ENCODE peak calls at places on chromosomes 1 and 21, in four cellular contexts. C is spleen, G is A172, R is left ventricle myocardium inferior. L is an unnamed sample.

GRCh38 chr1:150415800-150416199 is 51.9 kb downstream of the RPRD2 start:
- DNase-seq in C (no peak), G (no peak), R (no peak), L (no peak)

GRCh38 chr1:155307247-155307740 is 1.4 kb upstream of the FDPS start:
- DNase-seq in C (no peak), G (peak; percentile 55), R (no peak), L (no peak)

GRCh38 chr1:1841575-1841991 is 49.3 kb downstream of the GNB1 start:
- DNase-seq in C (no peak), G (no peak), R (no peak), L (no peak)

GRCh38 chr1:25573961-25574360 is 30.6 kb downstream of the LDLRAP1 start:
- DNase-seq in C (no peak), G (no peak), R (no peak), L (no peak)

GRCh38 chr1:227174136-227174535 is 144.2 kb downstream of the CDC42BPA start:
- DNase-seq in C (no peak), G (no peak), R (no peak), L (no peak)

GRCh38 chr1:79082233-79082632 is 75.7 kb upstream of the ADGRL4 start:
- DNase-seq in C (no peak), G (no peak), R (no peak), L (no peak)

GRCh38 chr1:229563701-229564100 is 5.2 kb upstream of the ABCB10 start:
- DNase-seq in C (no peak), G (peak; percentile 25), R (no peak), L (no peak)

GRCh38 chr1:21189906-21190500 is 13.3 kb upstream of the EIF4G3 start:
- DNase-seq in C (no peak), G (no peak), R (no peak), L (no peak)

GRCh38 chr1:243547906-243548305 is 292.1 kb downstream of the SDCCAG8 start:
- DNase-seq in C (no peak), G (no peak), R (no peak), L (no peak)

GRCh38 chr1:203520315-203520714 is 26.4 kb downstream of the OPTC start:
- DNase-seq in C (no peak), G (peak; percentile 62), R (no peak), L (no peak)

GRCh38 chr1:220791959-220792358 is 5.2 kb downstream of the MTARC1 start:
- DNase-seq in C (no peak), G (no peak), R (no peak), L (no peak)

GRCh38 chr1:54328117-54328636 is 78.0 kb downstream of the SSBP3 start:
- DNase-seq in C (no peak), G (no peak), R (no peak), L (no peak)

GRCh38 chr21:15455819-15456462 is 273.8 kb upstream of the USP25 start:
- DNase-seq in C (peak; percentile 62), G (no peak), R (no peak), L (peak; percentile 73)

GRCh38 chr1:112702420-112703261 is 4.3 kb downstream of the RHOC start:
- DNase-seq in C (peak; percentile 67), G (no peak), R (no peak), L (no peak)

GRCh38 chr1:37017737-37018136 is 16.6 kb downstream of the GRIK3 start:
- DNase-seq in C (no peak), G (no peak), R (no peak), L (no peak)

GRCh38 chr1:111598534-111598933 is 21.1 kb upstream of the RAP1A start:
- DNase-seq in C (no peak), G (no peak), R (no peak), L (no peak)

GRCh38 chr1:33306561-33307493 is 14.1 kb downstream of the A3GALT2 start:
- DNase-seq in C (peak; percentile 75), G (no peak), R (no peak), L (no peak)

GRCh38 chr1:15264769-15265168 is 17.7 kb downstream of the FHAD1 start:
- DNase-seq in C (no peak), G (no peak), R (no peak), L (no peak)

GRCh38 chr1:212208978-212209644 is 76.1 kb upstream of the PPP2R5A start:
- DNase-seq in C (no peak), G (no peak), R (no peak), L (no peak)

GRCh38 chr21:46157396-46157986 is 2.1 kb upstream of the FTCD start:
- DNase-seq in C (no peak), G (no peak), R (no peak), L (peak; percentile 35)

GRCh38 chr1:81155131-81155530 is 645.6 kb upstream of the ADGRL2 start:
- DNase-seq in C (no peak), G (no peak), R (no peak), L (no peak)

GRCh38 chr1:176206006-176206960 is 803 bp downstream of the COP1 start:
- DNase-seq in C (peak; percentile 95), G (peak; percentile 40), R (no peak), L (peak; percentile 89)

GRCh38 chr1:218371927-218372672 is 27.0 kb downstream of the TGFB2 start:
- DNase-seq in C (no peak), G (no peak), R (no peak), L (no peak)

GRCh38 chr1:186884266-186884665 is 55.5 kb downstream of the PLA2G4A start:
- DNase-seq in C (no peak), G (no peak), R (no peak), L (no peak)

GRCh38 chr1:208799186-208799585 is 555.0 kb upstream of the PLXNA2 start:
- DNase-seq in C (no peak), G (no peak), R (no peak), L (no peak)

GRCh38 chr1:240598602-240599001 is 13.4 kb downstream of the GREM2 start:
- DNase-seq in C (no peak), G (no peak), R (no peak), L (no peak)

GRCh38 chr1:28190337-28190979 is 14.0 kb upstream of the PTAFR start:
- DNase-seq in C (no peak), G (no peak), R (no peak), L (no peak)

GRCh38 chr1:151199860-151200581 is 1.7 kb downstream of the PIP5K1A start:
- DNase-seq in C (peak; percentile 43), G (peak; percentile 94), R (no peak), L (no peak)

GRCh38 chr1:173050865-173051264 is at the start of gene TNFSF18:
- DNase-seq in C (no peak), G (peak; percentile 41), R (no peak), L (no peak)

GRCh38 chr1:159866066-159866465 is 3.6 kb upstream of the VSIG8 start:
- DNase-seq in C (no peak), G (no peak), R (no peak), L (no peak)

GRCh38 chr1:8211620-8212442 is 106.1 kb upstream of the SLC45A1 start:
- DNase-seq in C (no peak), G (peak; percentile 91), R (no peak), L (no peak)

GRCh38 chr1:111354584-111354983 is 63.9 kb downstream of the CHIA start:
- DNase-seq in C (no peak), G (no peak), R (no peak), L (no peak)

GRCh38 chr1:7534061-7534825 is 236.9 kb upstream of the VAMP3 start:
- DNase-seq in C (peak; percentile 64), G (no peak), R (no peak), L (no peak)

GRCh38 chr1:196143602-196144342 is 464.5 kb downstream of the KCNT2 start:
- DNase-seq in C (no peak), G (no peak), R (no peak), L (no peak)

GRCh38 chr1:214397497-214397896 is 116.5 kb downstream of the SMYD2 start:
- DNase-seq in C (no peak), G (no peak), R (no peak), L (no peak)

GRCh38 chr1:87787551-87787950 is 458.9 kb downstream of the LMO4 start:
- DNase-seq in C (no peak), G (peak; percentile 15), R (no peak), L (no peak)

GRCh38 chr1:15668089-15668754 is 15.9 kb upstream of the PLEKHM2 start:
- DNase-seq in C (no peak), G (no peak), R (no peak), L (no peak)